ENCODE peak calls at places on chromosomes 3 and 15, in five cellular contexts. M, J, O, N and G are unnamed samples.

GRCh38 chr3:58998476-58999117 is 51.2 kb downstream of the CFAP20DC start:
- ATAC-seq in N (no peak), O (peak; percentile 45), M (no peak), J (peak; percentile 91), G (no peak)

GRCh38 chr15:101615986-101616848 is 36.0 kb downstream of the TM2D3 start:
- ATAC-seq in J (peak; percentile 77), M (peak; percentile 60), O (peak; percentile 61), N (peak; percentile 29), G (peak; percentile 76)

GRCh38 chr3:134666466-134666865 is 15.6 kb upstream of the KY start:
- ATAC-seq in J (peak; percentile 22), M (no peak), O (peak; percentile 57), N (no peak), G (no peak)

GRCh38 chr15:29857196-29857595 is 34.9 kb upstream of the TJP1 start:
- ATAC-seq in O (no peak), J (no peak), N (no peak), M (no peak), G (no peak)

GRCh38 chr3:22106213-22106867 is 355.3 kb upstream of the ZNF385D start:
- ATAC-seq in O (no peak), N (no peak), J (no peak), M (peak; percentile 91), G (no peak)

GRCh38 chr3:27721717-27722564 is at the start of gene EOMES:
- ATAC-seq in J (peak; percentile 50), M (peak; percentile 48), N (no peak), O (peak; percentile 66), G (peak; percentile 50)

GRCh38 chr3:128418900-128419299 is 47.8 kb downstream of the DNAJB8 start:
- ATAC-seq in M (no peak), J (no peak), O (no peak), N (no peak), G (no peak)

GRCh38 chr15:68334661-68335124 is 57.1 kb downstream of the FEM1B start:
- ATAC-seq in O (peak; percentile 33), J (peak; percentile 7), M (no peak), N (peak; percentile 47), G (no peak)

GRCh38 chr3:143973352-143974021 is 1.9 kb downstream of the DIPK2A start:
- ATAC-seq in O (no peak), J (no peak), N (no peak), M (no peak), G (no peak)

GRCh38 chr3:53795176-53795575 is 51.0 kb downstream of the CHDH start:
- ATAC-seq in M (no peak), J (no peak), N (no peak), O (no peak), G (no peak)

GRCh38 chr3:119768668-119769393 is 13.1 kb upstream of the NR1I2 start:
- ATAC-seq in M (peak; percentile 31), N (no peak), J (no peak), O (no peak), G (no peak)

GRCh38 chr3:196757876-196758739 is 18.5 kb downstream of the PAK2 start:
- ATAC-seq in O (peak; percentile 34), M (no peak), N (no peak), J (peak; percentile 73), G (no peak)

GRCh38 chr3:122409392-122409791 is 6.5 kb downstream of the WDR5B start:
- ATAC-seq in J (peak; percentile 53), N (no peak), O (no peak), M (peak; percentile 17), G (no peak)

GRCh38 chr3:152384412-152384811 is 115.7 kb downstream of the MBNL1 start:
- ATAC-seq in M (peak; percentile 24), O (no peak), J (no peak), N (no peak), G (no peak)

GRCh38 chr3:136932518-136932917 is 25.3 kb upstream of the IL20RB start:
- ATAC-seq in N (no peak), M (no peak), J (no peak), O (no peak), G (no peak)

GRCh38 chr15:77032052-77032646 is 37.2 kb downstream of the PSTPIP1 start:
- ATAC-seq in M (no peak), O (no peak), J (no peak), N (no peak), G (no peak)

GRCh38 chr3:101070260-101071121 is 77.3 kb upstream of the ABI3BP start:
- ATAC-seq in O (peak; percentile 80), N (no peak), M (peak; percentile 100), J (peak; percentile 61), G (no peak)

GRCh38 chr15:87368511-87368910 is 888.0 kb downstream of the NTRK3 start:
- ATAC-seq in J (peak; percentile 14), N (no peak), O (no peak), M (no peak), G (no peak)

GRCh38 chr15:69578792-69579587 is 126.4 kb downstream of the RPLP1 start:
- ATAC-seq in M (peak; percentile 44), J (peak; percentile 20), N (no peak), O (peak; percentile 8), G (peak; percentile 19)

GRCh38 chr3:190491533-190492054 is 22.3 kb upstream of the IL1RAP start:
- ATAC-seq in J (no peak), N (no peak), M (no peak), O (peak; percentile 91), G (no peak)

GRCh38 chr3:58198804-58199203 is 12.0 kb downstream of the DNASE1L3 start:
- ATAC-seq in M (peak; percentile 49), N (no peak), O (peak; percentile 22), J (no peak), G (no peak)

GRCh38 chr3:68893600-68894239 is 38.6 kb downstream of the TAFA4 start:
- ATAC-seq in M (no peak), N (no peak), O (no peak), J (no peak), G (no peak)
- TF ChIP-seq CTCF in M (peak; percentile 56), N (peak; percentile 52), O (peak; percentile 62), J (no peak), G (peak; percentile 26)

DNA sequence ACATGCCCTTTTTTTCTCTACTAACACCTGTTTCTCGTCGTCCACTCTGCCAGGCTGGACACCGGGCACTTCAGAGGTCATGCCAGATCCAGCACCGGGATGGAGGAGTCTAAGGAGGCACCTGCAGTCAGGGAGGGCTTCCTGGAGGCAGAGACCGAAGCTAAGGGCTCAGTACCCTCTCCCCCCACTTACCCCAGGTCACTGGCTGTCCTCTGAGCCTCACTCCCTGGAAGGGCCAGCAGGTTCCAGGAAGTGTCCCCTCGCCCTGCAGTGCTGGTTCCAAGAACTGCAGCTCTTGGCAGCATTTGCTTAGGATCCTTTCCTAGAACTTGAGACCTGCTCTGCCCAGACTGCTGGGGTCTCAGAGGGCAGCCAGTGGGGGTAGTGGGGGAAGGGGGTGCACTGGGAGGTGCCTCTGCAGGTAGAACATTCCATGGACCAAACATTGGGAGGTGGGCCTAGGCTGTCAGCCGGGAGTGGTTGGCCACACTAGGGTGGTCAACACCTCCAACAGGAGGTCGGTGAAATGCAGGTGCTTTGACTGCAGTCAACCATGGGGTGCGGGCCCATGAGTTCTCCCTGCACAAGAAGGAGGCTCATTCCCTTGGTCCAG is 11.3 kb downstream of the CISH start:
- ATAC-seq in J (no peak), N (no peak), O (no peak), M (no peak), G (no peak)
- H3K4me3 ChIP-seq in J (no peak overlapping the region), N (no peak overlapping the region), O (no peak overlapping the region), M (no peak overlapping the region), G (no peak overlapping the region)

GRCh38 chr3:42557849-42558248 is 23.9 kb downstream of the SEC22C start:
- ATAC-seq in O (no peak), J (no peak), M (no peak), N (no peak), G (no peak)
- TF ChIP-seq CTCF in O (peak; percentile 15), J (no peak), M (peak; percentile 5), N (no peak), G (no peak)

GRCh38 chr3:126213376-126214044 is 33.1 kb upstream of the ALDH1L1 start:
- ATAC-seq in M (peak; percentile 57), N (no peak), J (peak; percentile 55), O (peak; percentile 49), G (peak; percentile 60)

GRCh38 chr3:126211569-126211968 is 31.2 kb upstream of the ALDH1L1 start:
- ATAC-seq in O (no peak), J (no peak), M (no peak), N (no peak), G (no peak)

GRCh38 chr3:126212250-126212628 is 31.9 kb upstream of the ALDH1L1 start:
- ATAC-seq in M (no peak), J (no peak), N (no peak), O (no peak), G (no peak)

GRCh38 chr3:126212629-126213375 is 32.4 kb upstream of the ALDH1L1 start:
- ATAC-seq in M (peak; percentile 85), N (no peak), O (peak; percentile 63), J (peak; percentile 80), G (peak; percentile 85)

GRCh38 chr3:126216416-126216815 is 36.0 kb upstream of the ALDH1L1 start:
- ATAC-seq in N (no peak), M (no peak), J (no peak), O (no peak), G (no peak)
- H3K4me3 ChIP-seq in N (no peak overlapping the region), M (no peak overlapping the region), J (no peak overlapping the region), O (no peak overlapping the region), G (no peak overlapping the region)

GRCh38 chr3:151008699-151009098 is 36.2 kb upstream of the CLRN1 start:
- ATAC-seq in J (no peak), N (no peak), M (peak; percentile 84), O (no peak), G (no peak)
- TF ChIP-seq CTCF in J (no peak), N (no peak), M (peak; percentile 20), O (no peak), G (no peak)

GRCh38 chr3:184336484-184337230 is 743 bp upstream of the FAM131A start:
- ATAC-seq in M (peak; percentile 7), J (peak; percentile 54), N (peak; percentile 51), O (peak; percentile 35), G (peak; percentile 52)
- H3K4me3 ChIP-seq in M (peak overlapping the region; percentile 69), J (peak overlapping the region; percentile 93), N (peak overlapping the region; percentile 93), O (peak overlapping the region; percentile 90), G (peak overlapping the region; percentile 92)

DNA sequence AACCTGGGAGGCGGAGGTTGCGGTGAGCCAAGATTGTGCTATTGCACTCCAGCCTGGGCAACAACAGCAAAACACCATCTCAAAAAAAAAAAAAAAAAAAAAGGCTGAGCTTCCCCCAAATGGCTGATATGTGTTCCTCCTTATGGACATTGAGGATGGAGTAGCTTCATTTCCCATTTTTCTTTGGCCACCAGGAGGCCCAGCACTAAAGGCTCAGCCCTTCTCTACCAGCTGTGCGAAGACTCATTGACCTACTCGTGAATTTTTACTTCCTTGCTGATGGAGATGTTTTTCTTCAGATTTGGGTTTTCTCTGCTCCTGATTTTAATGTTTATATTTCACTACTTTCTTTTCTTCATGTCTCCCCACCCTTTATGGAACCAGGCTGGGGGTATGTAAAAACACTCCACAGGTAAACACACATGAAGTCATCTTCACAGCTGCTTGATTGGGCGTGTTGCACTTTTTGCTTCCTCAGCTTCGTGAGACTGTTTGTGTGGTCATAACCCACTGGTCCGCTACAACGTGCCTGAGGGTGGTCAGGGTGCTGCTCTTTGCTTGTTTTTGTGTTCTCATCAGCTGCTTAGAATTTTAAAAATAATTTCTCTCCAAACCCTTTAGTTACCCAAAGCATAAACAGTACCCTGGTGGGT is 13.5 kb downstream of the SEMA4B start:
- ATAC-seq in M (no peak), O (no peak), N (no peak), J (no peak), G (no peak)
- TF ChIP-seq CTCF in M (peak; percentile 18), O (no peak), N (no peak), J (no peak), G (peak; percentile 18)